ENCODE peak calls at places on chromosomes 5 and 9, in five cellular contexts. One of them, this sample, is unnamed.

GRCh38 chr9:129835860-129836223 is 584 bp downstream of the USP20 start:
- DNase-seq in transverse colon: no peak
- DNase-seq in bronchial epithelial cell: no peak
- DNase-seq in fibroblast of lung: no peak
- DNase-seq in HCT116: no peak
- DNase-seq in this sample: no peak

GRCh38 chr9:6877671-6878161 is 119.9 kb downstream of the KDM4C start:
- DNase-seq in transverse colon: no peak
- DNase-seq in bronchial epithelial cell: peak; percentile 63
- DNase-seq in fibroblast of lung: no peak
- DNase-seq in HCT116: no peak
- DNase-seq in this sample: no peak

GRCh38 chr9:5951686-5952211 is 61.1 kb downstream of the MLANA start:
- DNase-seq in transverse colon: no peak
- DNase-seq in bronchial epithelial cell: peak; percentile 55
- DNase-seq in fibroblast of lung: peak; percentile 62
- DNase-seq in HCT116: no peak
- DNase-seq in this sample: no peak

GRCh38 chr5:147688965-147689364 is 93.6 kb downstream of the JAKMIP2 start:
- DNase-seq in transverse colon: peak; percentile 15
- DNase-seq in bronchial epithelial cell: peak; percentile 6
- DNase-seq in fibroblast of lung: peak; percentile 86
- DNase-seq in HCT116: no peak
- DNase-seq in this sample: no peak

GRCh38 chr5:14687023-14687665 is 22.6 kb downstream of the OTULIN start:
- DNase-seq in transverse colon: no peak
- DNase-seq in bronchial epithelial cell: peak; percentile 35
- DNase-seq in fibroblast of lung: no peak
- DNase-seq in HCT116: no peak
- DNase-seq in this sample: no peak

GRCh38 chr5:10442581-10442980 is 902 bp downstream of the ROPN1L start:
- DNase-seq in transverse colon: no peak
- DNase-seq in bronchial epithelial cell: no peak
- DNase-seq in fibroblast of lung: peak; percentile 25
- DNase-seq in HCT116: no peak
- DNase-seq in this sample: no peak

GRCh38 chr5:90802695-90803317 is 244.2 kb downstream of the ADGRV1 start:
- DNase-seq in transverse colon: peak; percentile 21
- DNase-seq in bronchial epithelial cell: peak; percentile 54
- DNase-seq in fibroblast of lung: peak; percentile 41
- DNase-seq in HCT116: peak; percentile 27
- DNase-seq in this sample: peak; percentile 48

GRCh38 chr9:91285729-91286353 is 75.9 kb downstream of the AUH start:
- DNase-seq in transverse colon: no peak
- DNase-seq in bronchial epithelial cell: peak; percentile 32
- DNase-seq in fibroblast of lung: peak; percentile 48
- DNase-seq in HCT116: no peak
- DNase-seq in this sample: peak; percentile 33

GRCh38 chr5:114782217-114782616 is 387.5 kb downstream of the TRIM36 start:
- DNase-seq in transverse colon: no peak
- DNase-seq in bronchial epithelial cell: no peak
- DNase-seq in fibroblast of lung: no peak
- DNase-seq in HCT116: no peak
- DNase-seq in this sample: no peak

GRCh38 chr5:97629281-97629680 is 446.2 kb upstream of the RIOK2 start:
- DNase-seq in transverse colon: no peak
- DNase-seq in bronchial epithelial cell: peak; percentile 46
- DNase-seq in fibroblast of lung: peak; percentile 50
- DNase-seq in HCT116: peak; percentile 7
- DNase-seq in this sample: no peak

GRCh38 chr9:132910376-132910775 is 31.7 kb downstream of the SPACA9 start:
- DNase-seq in transverse colon: no peak
- DNase-seq in bronchial epithelial cell: peak; percentile 12
- DNase-seq in fibroblast of lung: no peak
- DNase-seq in HCT116: no peak
- DNase-seq in this sample: no peak

GRCh38 chr9:84271887-84272556 is 68.5 kb downstream of the SLC28A3 start:
- DNase-seq in transverse colon: no peak
- DNase-seq in bronchial epithelial cell: no peak
- DNase-seq in fibroblast of lung: peak; percentile 28
- DNase-seq in HCT116: no peak
- DNase-seq in this sample: no peak

GRCh38 chr5:173051746-173052145 is 4.4 kb upstream of the CREBRF start:
- DNase-seq in transverse colon: no peak
- DNase-seq in bronchial epithelial cell: no peak
- DNase-seq in fibroblast of lung: peak; percentile 70
- DNase-seq in HCT116: no peak
- DNase-seq in this sample: no peak

GRCh38 chr9:124306098-124306735 is 48.5 kb downstream of the NEK6 start:
- DNase-seq in transverse colon: no peak
- DNase-seq in bronchial epithelial cell: peak; percentile 89
- DNase-seq in fibroblast of lung: peak; percentile 92
- DNase-seq in HCT116: peak; percentile 54
- DNase-seq in this sample: no peak

GRCh38 chr9:136714096-136714875 is 1.9 kb downstream of the DIPK1B start:
- DNase-seq in transverse colon: no peak
- DNase-seq in bronchial epithelial cell: no peak
- DNase-seq in fibroblast of lung: no peak
- DNase-seq in HCT116: no peak
- DNase-seq in this sample: no peak

GRCh38 chr5:131392461-131393095 is 128.7 kb downstream of the CDC42SE2 start:
- DNase-seq in transverse colon: no peak
- DNase-seq in bronchial epithelial cell: no peak
- DNase-seq in fibroblast of lung: no peak
- DNase-seq in HCT116: no peak
- DNase-seq in this sample: no peak

GRCh38 chr5:131386779-131387178 is 122.9 kb downstream of the CDC42SE2 start:
- DNase-seq in transverse colon: no peak
- DNase-seq in bronchial epithelial cell: no peak
- DNase-seq in fibroblast of lung: peak; percentile 17
- DNase-seq in HCT116: no peak
- DNase-seq in this sample: no peak

GRCh38 chr5:131387236-131387635 is 123.4 kb downstream of the CDC42SE2 start:
- DNase-seq in transverse colon: no peak
- DNase-seq in bronchial epithelial cell: no peak
- DNase-seq in fibroblast of lung: no peak
- DNase-seq in HCT116: no peak
- DNase-seq in this sample: no peak

GRCh38 chr5:131389096-131389868 is 125.4 kb downstream of the CDC42SE2 start:
- DNase-seq in transverse colon: no peak
- DNase-seq in bronchial epithelial cell: no peak
- DNase-seq in fibroblast of lung: no peak
- DNase-seq in HCT116: no peak
- DNase-seq in this sample: no peak

GRCh38 chr5:131389869-131390265 is 126.0 kb downstream of the CDC42SE2 start:
- DNase-seq in transverse colon: no peak
- DNase-seq in bronchial epithelial cell: no peak
- DNase-seq in fibroblast of lung: no peak
- DNase-seq in HCT116: no peak
- DNase-seq in this sample: no peak
- H3K36me3 ChIP-seq in transverse colon: no peaks in the 10 kb centered on the region
- H3K36me3 ChIP-seq in bronchial epithelial cell: peaks cover 6% of the 10 kb centered on the region
- H3K36me3 ChIP-seq in fibroblast of lung: peaks cover 2% of the 10 kb centered on the region
- H3K36me3 ChIP-seq in HCT116: peaks cover 17% of the 10 kb centered on the region
- H3K36me3 ChIP-seq in this sample: no peaks in the 10 kb centered on the region

GRCh38 chr5:17257705-17258273 is 40.4 kb downstream of the BASP1 start:
- DNase-seq in transverse colon: no peak
- DNase-seq in bronchial epithelial cell: peak; percentile 23
- DNase-seq in fibroblast of lung: no peak
- DNase-seq in HCT116: no peak
- DNase-seq in this sample: no peak
- H3K36me3 ChIP-seq in transverse colon: no peaks in the 10 kb centered on the region
- H3K36me3 ChIP-seq in bronchial epithelial cell: peaks cover 3% of the 10 kb centered on the region
- H3K36me3 ChIP-seq in fibroblast of lung: no peaks in the 10 kb centered on the region
- H3K36me3 ChIP-seq in HCT116: no peaks in the 10 kb centered on the region
- H3K36me3 ChIP-seq in this sample: no peaks in the 10 kb centered on the region

DNA sequence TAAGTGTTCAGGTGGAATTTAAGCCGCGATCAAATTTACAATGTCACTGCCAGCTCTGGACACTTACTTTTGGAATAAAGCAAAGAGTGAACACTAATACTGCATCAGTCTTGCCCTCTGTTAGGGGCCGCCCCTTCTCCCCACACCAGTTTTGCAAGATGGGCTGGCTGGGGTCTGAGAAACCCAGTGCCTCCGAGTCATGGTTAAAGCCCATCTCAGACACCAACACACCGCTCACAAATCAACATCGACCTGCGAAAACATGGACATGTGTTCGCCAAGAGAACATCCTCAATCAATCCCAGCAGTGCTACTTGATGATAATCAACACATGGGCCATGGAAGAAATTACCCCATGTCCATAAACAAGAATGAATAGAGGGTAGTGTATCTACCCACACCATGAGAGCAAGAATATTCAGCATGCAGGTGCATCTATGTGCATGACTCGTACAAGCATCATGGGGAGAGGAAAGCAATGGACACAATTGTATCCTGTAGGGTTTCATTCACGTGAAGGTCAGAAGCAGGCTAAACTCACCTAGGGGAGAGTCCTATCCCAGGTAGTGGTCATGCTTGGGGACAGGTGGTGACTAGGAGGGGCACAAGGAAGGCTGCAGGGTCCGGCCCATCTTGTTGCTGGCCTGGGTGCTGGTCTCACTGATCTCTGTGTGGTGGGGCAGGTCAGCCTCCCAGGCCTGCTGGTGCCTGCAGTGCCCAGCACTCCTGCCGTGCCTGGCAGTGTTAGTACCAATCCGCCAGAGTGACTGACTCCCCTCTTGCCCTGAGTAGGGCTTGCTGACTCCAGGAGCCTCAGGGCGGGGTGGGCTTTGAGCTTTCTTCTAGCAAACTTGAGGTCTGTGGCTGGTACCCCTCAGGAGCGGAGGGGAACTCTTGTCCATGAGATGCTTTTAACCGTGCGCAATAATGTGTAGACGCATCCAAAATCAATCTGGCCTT is 5.1 kb downstream of the S1PR3 start:
- DNase-seq in transverse colon: no peak
- DNase-seq in bronchial epithelial cell: peak; percentile 12
- DNase-seq in fibroblast of lung: no peak
- DNase-seq in HCT116: no peak
- DNase-seq in this sample: no peak
- H3K36me3 ChIP-seq in transverse colon: no peaks in the 10 kb centered on the region
- H3K36me3 ChIP-seq in bronchial epithelial cell: no peaks in the 10 kb centered on the region
- H3K36me3 ChIP-seq in fibroblast of lung: peaks cover 2% of the 10 kb centered on the region
- H3K36me3 ChIP-seq in HCT116: no peaks in the 10 kb centered on the region
- H3K36me3 ChIP-seq in this sample: no peaks in the 10 kb centered on the region

GRCh38 chr5:176491056-176491646 is 43.0 kb downstream of the FAF2 start:
- DNase-seq in transverse colon: no peak
- DNase-seq in bronchial epithelial cell: peak; percentile 92
- DNase-seq in fibroblast of lung: no peak
- DNase-seq in HCT116: no peak
- DNase-seq in this sample: no peak

GRCh38 chr5:176490291-176490690 is 42.1 kb downstream of the FAF2 start:
- DNase-seq in transverse colon: no peak
- DNase-seq in bronchial epithelial cell: peak; percentile 44
- DNase-seq in fibroblast of lung: no peak
- DNase-seq in HCT116: no peak
- DNase-seq in this sample: peak; percentile 55

GRCh38 chr5:176491901-176492300 is 43.7 kb downstream of the FAF2 start:
- DNase-seq in transverse colon: no peak
- DNase-seq in bronchial epithelial cell: no peak
- DNase-seq in fibroblast of lung: no peak
- DNase-seq in HCT116: no peak
- DNase-seq in this sample: no peak

GRCh38 chr5:176489077-176489476 is 40.9 kb downstream of the FAF2 start:
- DNase-seq in transverse colon: no peak
- DNase-seq in bronchial epithelial cell: peak; percentile 79
- DNase-seq in fibroblast of lung: no peak
- DNase-seq in HCT116: no peak
- DNase-seq in this sample: no peak

DNA sequence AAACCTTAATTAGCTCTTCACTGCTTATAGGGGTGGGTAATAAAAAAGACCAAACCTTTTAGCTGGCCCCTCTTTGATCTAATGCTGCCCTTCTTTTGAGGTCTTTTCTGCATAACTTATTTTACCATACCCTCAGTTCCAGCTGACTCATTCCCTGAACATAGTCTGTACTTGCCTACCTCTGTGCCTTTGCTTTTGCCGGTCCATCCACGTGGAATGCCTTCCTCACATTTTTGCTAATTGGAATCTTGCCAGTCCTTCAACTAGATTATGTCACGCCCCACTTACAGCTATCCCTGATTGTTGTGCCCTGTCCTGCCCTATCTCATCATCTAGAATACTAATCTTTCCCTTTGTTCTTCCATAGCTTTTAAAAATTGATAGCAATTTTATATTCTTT is 44.2 kb downstream of the FAF2 start:
- DNase-seq in transverse colon: no peak
- DNase-seq in bronchial epithelial cell: peak; percentile 95
- DNase-seq in fibroblast of lung: no peak
- DNase-seq in HCT116: no peak
- DNase-seq in this sample: no peak
- H3K36me3 ChIP-seq in transverse colon: no peaks in the 10 kb centered on the region
- H3K36me3 ChIP-seq in bronchial epithelial cell: peaks cover 19% of the 10 kb centered on the region
- H3K36me3 ChIP-seq in fibroblast of lung: peaks cover 23% of the 10 kb centered on the region
- H3K36me3 ChIP-seq in HCT116: peaks cover 55% of the 10 kb centered on the region
- H3K36me3 ChIP-seq in this sample: peaks cover 30% of the 10 kb centered on the region

GRCh38 chr9:34521406-34522045 is 1.3 kb downstream of the ENHO start:
- DNase-seq in transverse colon: no peak
- DNase-seq in bronchial epithelial cell: no peak
- DNase-seq in fibroblast of lung: no peak
- DNase-seq in HCT116: no peak
- DNase-seq in this sample: no peak

GRCh38 chr9:34522971-34523797 is at the start of gene ENHO:
- DNase-seq in transverse colon: peak; percentile 92
- DNase-seq in bronchial epithelial cell: peak; percentile 66
- DNase-seq in fibroblast of lung: peak; percentile 76
- DNase-seq in HCT116: peak; percentile 76
- DNase-seq in this sample: peak; percentile 84

GRCh38 chr9:34520505-34521385 is 2.0 kb downstream of the ENHO start:
- DNase-seq in transverse colon: no peak
- DNase-seq in bronchial epithelial cell: no peak
- DNase-seq in fibroblast of lung: no peak
- DNase-seq in HCT116: no peak
- DNase-seq in this sample: no peak

GRCh38 chr9:34524349-34524748 is 1.6 kb upstream of the ENHO start:
- DNase-seq in transverse colon: no peak
- DNase-seq in bronchial epithelial cell: no peak
- DNase-seq in fibroblast of lung: no peak
- DNase-seq in HCT116: no peak
- DNase-seq in this sample: no peak

GRCh38 chr9:34522091-34522887 is 501 bp downstream of the ENHO start:
- DNase-seq in transverse colon: no peak
- DNase-seq in bronchial epithelial cell: no peak
- DNase-seq in fibroblast of lung: no peak
- DNase-seq in HCT116: no peak
- DNase-seq in this sample: no peak
- H3K36me3 ChIP-seq in transverse colon: no peaks in the 10 kb centered on the region
- H3K36me3 ChIP-seq in bronchial epithelial cell: no peaks in the 10 kb centered on the region
- H3K36me3 ChIP-seq in fibroblast of lung: no peaks in the 10 kb centered on the region
- H3K36me3 ChIP-seq in HCT116: no peaks in the 10 kb centered on the region
- H3K36me3 ChIP-seq in this sample: no peaks in the 10 kb centered on the region

This sample was measured in small intestine.